ENCODE peak calls at places on chromosomes 11 and 22, in five cellular contexts. Q, W, S, K and R are unnamed samples.
A peak's percentile ranks its signal among the peaks of the same experiment; 100 is the strongest.

GRCh38 chr22:20118572-20119020 is 1.6 kb upstream of the TRMT2A start:
- DNase-seq in Q (no peak), W (peak; percentile 82), S (no peak), K (no peak), R (no peak)

GRCh38 chr11:125941606-125942275 is 4.1 kb upstream of the VSIG10L2 start:
- DNase-seq in Q (peak; percentile 21), W (peak; percentile 45), S (peak; percentile 28), K (peak; percentile 64), R (peak; percentile 57)

GRCh38 chr11:11213117-11213516 is 139.9 kb downstream of the CSNK2A3 start:
- DNase-seq in Q (no peak), W (no peak), S (no peak), K (no peak), R (no peak)

GRCh38 chr11:32713496-32713895 is 81.0 kb downstream of the CCDC73 start:
- DNase-seq in Q (no peak), W (no peak), S (peak; percentile 30), K (no peak), R (peak; percentile 27)

GRCh38 chr11:13261600-13262061 is 16.0 kb upstream of the BMAL1 start:
- DNase-seq in Q (peak; percentile 68), W (no peak), S (peak; percentile 84), K (no peak), R (no peak)

GRCh38 chr22:26553056-26553752 is 36.7 kb downstream of the TPST2 start:
- DNase-seq in Q (peak; percentile 72), W (no peak), S (peak; percentile 37), K (no peak), R (peak; percentile 34)

GRCh38 chr11:57160665-57161064 is 21.1 kb upstream of the LRRC55 start:
- DNase-seq in Q (no peak), W (no peak), S (no peak), K (no peak), R (no peak)

GRCh38 chr22:22479999-22480532 is 28.5 kb downstream of the ZNF280B start:
- DNase-seq in Q (no peak), W (peak; percentile 14), S (no peak), K (no peak), R (no peak)

GRCh38 chr22:46564084-46564714 is 26.8 kb upstream of the CELSR1 start:
- DNase-seq in Q (no peak), W (no peak), S (no peak), K (no peak), R (no peak)

GRCh38 chr22:42376721-42377177 is 55.5 kb downstream of the NFAM1 start:
- DNase-seq in Q (no peak), W (peak; percentile 32), S (no peak), K (no peak), R (no peak)

GRCh38 chr11:130945945-130946344 is 29.7 kb upstream of the SNX19 start:
- DNase-seq in Q (no peak), W (no peak), S (no peak), K (no peak), R (no peak)

GRCh38 chr11:13336246-13336873 is 58.8 kb downstream of the BMAL1 start:
- DNase-seq in Q (no peak), W (no peak), S (peak; percentile 61), K (no peak), R (no peak)

GRCh38 chr11:93085097-93085496 is 112.7 kb downstream of the SLC36A4 start:
- DNase-seq in Q (no peak), W (no peak), S (no peak), K (no peak), R (peak; percentile 85)

GRCh38 chr11:134762248-134763029 is 350.4 kb upstream of the B3GAT1 start:
- DNase-seq in Q (no peak), W (peak; percentile 16), S (no peak), K (no peak), R (no peak)

GRCh38 chr11:123797065-123797940 is 8.8 kb downstream of the OR6M1 start:
- DNase-seq in Q (no peak), W (no peak), S (no peak), K (no peak), R (no peak)

GRCh38 chr11:27317751-27318150 is 45.3 kb downstream of the CCDC34 start:
- DNase-seq in Q (no peak), W (no peak), S (peak; percentile 54), K (no peak), R (peak; percentile 9)

GRCh38 chr11:66316849-66317251 is at the start of gene CD248:
- DNase-seq in Q (peak; percentile 15), W (no peak), S (no peak), K (no peak), R (peak; percentile 87)

GRCh38 chr11:107275632-107276031 is 182.0 kb downstream of the CWF19L2 start:
- DNase-seq in Q (no peak), W (no peak), S (peak; percentile 6), K (no peak), R (no peak)

GRCh38 chr11:70656293-70656692 is 258.0 kb downstream of the CTTN start:
- DNase-seq in Q (no peak), W (no peak), S (no peak), K (no peak), R (no peak)

GRCh38 chr11:112652786-112653390 is 308.3 kb upstream of the NCAM1 start:
- DNase-seq in Q (no peak), W (no peak), S (no peak), K (no peak), R (no peak)

GRCh38 chr11:45178223-45178622 is 31.8 kb downstream of the PRDM11 start:
- DNase-seq in Q (no peak), W (no peak), S (no peak), K (no peak), R (no peak)

GRCh38 chr11:111373590-111373989 is 5.5 kb downstream of the POU2AF1 start:
- DNase-seq in Q (no peak), W (no peak), S (no peak), K (no peak), R (no peak)

GRCh38 chr22:45709004-45709739 is 37.5 kb downstream of the ATXN10 start:
- DNase-seq in Q (peak; percentile 33), W (no peak), S (peak; percentile 90), K (no peak), R (peak; percentile 20)

GRCh38 chr11:13166036-13166435 is 111.6 kb upstream of the BMAL1 start:
- DNase-seq in Q (no peak), W (no peak), S (no peak), K (no peak), R (no peak)

GRCh38 chr11:55942785-55943392 is 6.7 kb upstream of the OR5I1 start:
- DNase-seq in Q (peak; percentile 10), W (peak; percentile 5), S (peak; percentile 62), K (no peak), R (peak; percentile 58)

GRCh38 chr11:133784359-133784758 is 61.0 kb downstream of the SPATA19 start:
- DNase-seq in Q (no peak), W (no peak), S (no peak), K (no peak), R (no peak)

GRCh38 chr22:36010913-36011312 is 17.7 kb downstream of the RBFOX2 start:
- DNase-seq in Q (peak; percentile 49), W (no peak), S (no peak), K (no peak), R (no peak)

GRCh38 chr11:114343020-114343419 is 46.8 kb downstream of the NNMT start:
- DNase-seq in Q (no peak), W (no peak), S (no peak), K (no peak), R (no peak)

GRCh38 chr11:61853698-61854169 is 25.6 kb downstream of the FADS2 start:
- DNase-seq in Q (no peak), W (no peak), S (no peak), K (no peak), R (no peak)

GRCh38 chr11:61534025-61534900 is 25.7 kb downstream of the LRRC10B start:
- DNase-seq in Q (no peak), W (no peak), S (no peak), K (no peak), R (no peak)

GRCh38 chr22:25120761-25121212 is 78.9 kb upstream of the CRYBB3 start:
- DNase-seq in Q (peak; percentile 95), W (no peak), S (peak; percentile 35), K (no peak), R (no peak)
- TF ChIP-seq MAX in Q (no peak), W (no peak), S (no peak), K (no peak), R (no peak)

DNA sequence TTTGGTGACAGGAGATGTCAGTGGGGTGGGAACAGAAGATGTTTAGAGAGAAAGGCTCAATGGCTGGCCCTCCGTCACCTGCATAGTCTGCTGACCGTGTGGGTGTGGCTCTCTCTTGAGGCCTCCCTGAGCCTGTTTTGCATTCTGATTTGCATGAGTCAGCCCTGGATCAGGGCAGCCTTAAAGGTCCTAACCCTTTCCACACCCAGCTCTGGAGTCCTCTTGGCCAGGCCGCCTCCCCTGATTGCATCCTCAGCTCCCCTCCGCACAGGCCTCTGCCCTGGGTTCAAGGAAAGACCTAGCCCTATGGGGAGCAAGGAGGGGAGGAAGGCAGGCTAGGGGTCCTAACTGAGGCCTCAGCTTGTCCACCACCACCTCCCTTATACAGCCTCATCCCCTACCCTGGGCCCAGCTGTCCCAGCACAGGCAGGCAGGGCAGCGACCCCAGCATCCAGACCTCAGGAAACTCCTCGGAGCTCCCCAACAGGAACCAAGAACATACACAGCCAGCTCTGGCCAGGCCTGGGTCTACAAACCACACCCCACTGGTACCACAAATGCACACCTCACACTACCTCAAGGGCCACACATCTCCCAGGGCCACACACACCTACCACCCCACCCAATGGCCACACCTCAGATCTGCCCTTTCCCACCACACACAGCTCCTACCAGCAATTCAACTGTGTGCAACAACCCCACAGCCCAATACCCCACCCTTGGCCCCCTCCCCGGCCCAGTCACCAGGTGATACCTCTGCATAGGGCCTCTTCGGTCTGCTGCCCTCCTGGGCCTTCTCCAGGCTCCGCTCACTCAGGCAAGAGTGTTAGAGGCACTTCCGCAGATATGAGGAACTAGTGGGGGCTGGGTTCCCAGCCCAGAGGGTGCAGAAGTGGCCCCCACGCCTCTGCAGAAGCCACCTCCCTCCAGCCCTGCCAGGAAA is 13.7 kb downstream of the ARAP1 start:
- DNase-seq in Q (no peak), W (peak; percentile 42), S (no peak), K (no peak), R (peak; percentile 81)
- TF ChIP-seq POLR2A in Q (no peak), W (no peak), S (no peak), K (no peak), R (no peak)

GRCh38 chr11:65013692-65014145 is 241 bp upstream of the ARL2 start:
- DNase-seq in Q (peak; percentile 92), W (peak; percentile 89), S (peak; percentile 94), K (peak; percentile 78), R (peak; percentile 97)

GRCh38 chr11:65014146-65014960 is at the start of gene ARL2:
- DNase-seq in Q (no peak), W (peak; percentile 90), S (no peak), K (no peak), R (no peak)

GRCh38 chr11:65008873-65009272 is 5.1 kb upstream of the ARL2 start:
- DNase-seq in Q (no peak), W (no peak), S (no peak), K (no peak), R (no peak)

GRCh38 chr11:65016705-65017104 is 2.7 kb downstream of the ARL2 start:
- DNase-seq in Q (no peak), W (no peak), S (no peak), K (no peak), R (peak; percentile 38)

GRCh38 chr11:65013130-65013691 is 749 bp upstream of the ARL2 start:
- DNase-seq in Q (no peak), W (peak; percentile 92), S (no peak), K (no peak), R (peak; percentile 96)
- TF ChIP-seq CTCF in Q (no peak), W (peak; percentile 96), S (peak; percentile 53), K (peak; percentile 78), R (peak; percentile 73)

DNA sequence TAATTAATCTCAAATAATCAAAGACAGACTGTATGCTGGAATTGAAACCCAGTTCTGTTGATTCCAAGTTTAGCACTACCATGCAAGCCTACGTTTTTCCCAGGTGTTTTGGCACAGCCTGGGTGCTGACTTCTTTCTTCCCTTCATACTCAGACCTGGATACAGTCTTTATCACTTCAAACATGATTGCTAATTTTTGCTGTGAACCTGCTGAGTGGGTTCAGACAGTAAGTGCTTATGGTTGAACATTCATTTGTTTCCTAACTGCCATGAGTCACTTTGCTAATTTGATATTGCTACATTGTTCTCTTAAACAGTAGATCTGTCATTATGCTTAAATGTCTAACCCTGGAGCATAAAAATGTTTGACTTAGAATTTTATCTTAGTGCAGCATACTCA is 12.2 kb downstream of the PAAF1 start:
- DNase-seq in Q (peak; percentile 49), W (no peak), S (no peak), K (no peak), R (peak; percentile 21)
- TF ChIP-seq MAX in Q (no peak), W (no peak), S (no peak), K (no peak), R (no peak)